ENCODE peak calls at places on chromosomes 12 and 14, in ten cellular contexts. H is fibroblast of lung, W is GM23338, V is IMR-90, Q is HepG2, N is HCT116, L is lower lobe of right lung, T is endothelial cell of umbilical vein, I is sigmoid colon, G is A549. U is an unnamed sample. For H3K4me1, the result is how much of the 10 kb centered on the place peaks cover.

GRCh38 chr14:95196268-95196667 is 38.9 kb upstream of the DICER1 start:
- DNase-seq in W (peak), G (peak), I (no peak), N (peak), H (no peak), T (no peak), Q (peak), V (no peak), L (no peak), U (no peak)

GRCh38 chr14:101113835-101114725 is 210.6 kb upstream of the RTL1 start:
- DNase-seq in L (no peak), I (peak), H (no peak), Q (no peak), G (no peak), W (no peak), N (no peak), V (no peak), T (no peak), U (no peak)

GRCh38 chr14:91323031-91323430 is 78.5 kb upstream of the GPR68 start:
- DNase-seq in T (no peak), W (no peak), I (no peak), L (no peak), H (no peak), Q (no peak), N (no peak), V (no peak), G (no peak), U (no peak)

GRCh38 chr14:65351493-65352224 is 60.9 kb upstream of the FUT8 start:
- DNase-seq in H (no peak), T (no peak), G (no peak), V (no peak), W (no peak), L (no peak), Q (no peak), N (no peak), I (no peak), U (no peak)

GRCh38 chr12:2198088-2198501 is 145.3 kb downstream of the CACNA1C start:
- DNase-seq in G (no peak), Q (no peak), N (peak), V (peak), H (peak), L (no peak), W (peak), T (no peak), I (peak), U (no peak)

GRCh38 chr12:97764700-97765099 is 302.1 kb downstream of the RMST start:
- DNase-seq in G (no peak), T (no peak), I (no peak), N (no peak), H (no peak), W (no peak), L (no peak), Q (peak), V (no peak), U (no peak)

GRCh38 chr12:89493650-89494302 is 30.8 kb downstream of the GALNT4 start:
- DNase-seq in W (no peak), H (no peak), T (no peak), Q (no peak), L (no peak), V (no peak), N (no peak), I (no peak), G (no peak), U (no peak)

GRCh38 chr12:75825686-75826085 is 205.9 kb downstream of the PHLDA1 start:
- DNase-seq in W (no peak), Q (no peak), I (no peak), T (no peak), H (peak), L (no peak), V (peak), G (no peak), N (peak), U (no peak)

GRCh38 chr14:105180598-105181528 is at the start of gene NUDT14:
- DNase-seq in N (peak), V (peak), H (peak), L (peak), T (peak), G (peak), Q (no peak), W (peak), I (no peak), U (peak)

GRCh38 chr12:121765573-121765972 is 27.9 kb downstream of the RHOF start:
- DNase-seq in H (peak), N (peak), L (no peak), T (no peak), Q (no peak), G (no peak), W (no peak), I (no peak), V (peak), U (no peak)

GRCh38 chr14:95830386-95830785 is 46.2 kb upstream of the TUNAR start:
- DNase-seq in T (no peak), Q (no peak), V (no peak), H (no peak), G (no peak), I (no peak), N (no peak), W (no peak), L (no peak), U (no peak)

GRCh38 chr14:91153360-91153759 is 39.5 kb downstream of the DGLUCY start:
- DNase-seq in G (no peak), H (no peak), Q (no peak), V (no peak), W (no peak), T (no peak), I (no peak), N (no peak), L (no peak), U (no peak)

GRCh38 chr14:68042591-68043210 is 223.1 kb downstream of the RAD51B start:
- DNase-seq in H (peak), W (no peak), T (no peak), L (no peak), Q (no peak), G (no peak), N (no peak), I (no peak), V (no peak), U (peak)

GRCh38 chr12:3200032-3200617 is 122.9 kb downstream of the TSPAN9 start:
- DNase-seq in W (peak), T (peak), H (peak), N (no peak), L (no peak), G (peak), V (peak), I (no peak), Q (no peak), U (peak)

GRCh38 chr14:89521988-89522387 is 105.0 kb upstream of the FOXN3 start:
- DNase-seq in T (no peak), V (no peak), H (no peak), Q (no peak), I (no peak), L (no peak), W (no peak), N (no peak), G (no peak), U (no peak)

DNA sequence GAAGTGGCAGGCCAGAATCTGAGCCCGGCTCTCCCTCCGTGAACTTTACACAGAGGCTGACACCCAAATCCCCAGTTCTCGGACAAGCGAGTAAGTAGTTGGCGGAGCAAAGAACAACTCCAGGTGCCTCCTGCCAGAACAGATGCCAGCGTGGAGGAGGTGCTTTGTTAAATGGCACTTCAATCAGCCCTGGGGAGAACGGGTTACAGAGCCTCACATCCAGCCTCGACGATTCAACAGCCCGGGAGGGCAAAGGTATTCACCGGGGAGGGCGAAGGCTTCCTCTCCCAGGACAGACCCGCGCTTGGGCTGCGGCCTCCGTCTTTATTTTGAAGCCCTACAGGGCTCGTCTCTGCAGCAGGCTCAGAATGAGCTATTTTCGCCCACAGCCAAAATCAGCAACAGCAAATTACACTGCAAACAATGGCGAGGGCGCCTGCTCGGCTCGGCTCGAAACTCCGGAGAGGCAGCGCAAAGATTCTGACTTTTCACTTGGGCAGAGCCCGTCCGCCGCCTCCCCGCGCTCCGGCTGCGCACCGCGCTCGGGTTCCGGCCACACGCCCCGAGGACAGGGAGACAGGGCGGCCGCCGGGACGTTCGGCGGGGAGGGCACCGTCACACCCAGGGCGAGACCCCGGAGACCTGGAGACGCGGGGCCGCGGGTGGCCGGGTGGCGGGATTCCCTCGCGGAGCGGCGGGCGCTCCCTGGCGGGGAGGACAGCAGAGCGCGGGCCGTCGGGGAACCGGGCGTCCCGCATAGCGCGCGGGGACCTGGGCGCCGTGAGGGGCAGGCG is 811 bp downstream of the TMCC3 start:
- DNase-seq in I (peak), G (peak), W (peak), T (peak), Q (no peak), V (peak), H (peak), N (no peak), L (peak), U (peak)
- TF ChIP-seq CTCF in I (peak), G (peak), W (no peak), T (peak), Q (peak), V (peak), H (peak), N (no peak), L (peak), U (no peak)

GRCh38 chr14:74567219-74567618 is 44.8 kb downstream of the LTBP2 start:
- DNase-seq in V (no peak), Q (no peak), G (no peak), T (no peak), I (no peak), W (no peak), N (no peak), H (no peak), L (no peak), U (no peak)
- H3K4me1 ChIP-seq in V (under half), Q (under half), G (half or more), T (under half), I (under half), W (under half), N (under half), H (half or more), L (half or more), U (half or more)

GRCh38 chr12:124411953-124412645 is 117.2 kb downstream of the RFLNA start:
- DNase-seq in Q (no peak), W (no peak), N (no peak), T (no peak), V (no peak), I (no peak), L (no peak), H (no peak), G (no peak), U (no peak)
- H3K27ac ChIP-seq in Q (no peak), W (peak), N (no peak), T (no peak), V (peak), I (peak), L (peak), H (peak), G (peak), U (peak)

GRCh38 chr14:32383337-32384009 is 54.4 kb downstream of the AKAP6 start:
- DNase-seq in Q (no peak), I (no peak), G (no peak), N (no peak), H (no peak), V (no peak), L (no peak), T (no peak), W (no peak), U (no peak)

GRCh38 chr14:32379447-32379846 is 50.3 kb downstream of the AKAP6 start:
- DNase-seq in V (no peak), N (no peak), H (no peak), Q (peak), G (no peak), W (no peak), T (no peak), L (no peak), I (no peak), U (no peak)

GRCh38 chr14:32381869-32382268 is 52.8 kb downstream of the AKAP6 start:
- DNase-seq in T (no peak), Q (no peak), V (no peak), G (no peak), N (no peak), L (no peak), H (no peak), W (no peak), I (no peak), U (no peak)

GRCh38 chr14:32384464-32384863 is 55.4 kb downstream of the AKAP6 start:
- DNase-seq in H (no peak), T (no peak), Q (no peak), N (no peak), W (no peak), L (no peak), I (no peak), G (no peak), V (no peak), U (no peak)

DNA sequence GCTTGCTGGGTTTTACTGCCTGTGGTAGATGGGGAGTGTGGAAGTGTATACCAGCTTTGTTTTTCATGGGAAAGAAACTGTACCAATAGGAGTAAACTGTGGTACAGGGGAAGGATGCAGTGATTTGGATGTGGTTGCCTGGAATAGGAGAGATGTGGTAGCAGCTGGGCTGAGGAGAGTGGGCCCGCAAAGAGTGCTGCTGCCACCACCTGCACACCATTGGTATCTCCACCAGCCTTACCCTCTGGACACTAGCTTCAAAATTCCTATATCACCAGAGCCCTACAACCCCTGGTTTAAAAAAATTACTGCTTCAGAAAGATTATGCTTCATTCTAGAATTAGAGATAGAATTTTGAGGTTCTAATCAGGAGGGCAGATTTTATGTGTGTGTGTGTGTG is 53.6 kb downstream of the AKAP6 start:
- DNase-seq in V (no peak), T (no peak), H (no peak), G (no peak), Q (no peak), N (no peak), L (no peak), W (peak), I (no peak), U (peak)
- TF ChIP-seq CTCF in V (peak), T (no peak), H (peak), G (peak), Q (peak), N (peak), L (no peak), W (peak), I (peak), U (no peak)

DNA sequence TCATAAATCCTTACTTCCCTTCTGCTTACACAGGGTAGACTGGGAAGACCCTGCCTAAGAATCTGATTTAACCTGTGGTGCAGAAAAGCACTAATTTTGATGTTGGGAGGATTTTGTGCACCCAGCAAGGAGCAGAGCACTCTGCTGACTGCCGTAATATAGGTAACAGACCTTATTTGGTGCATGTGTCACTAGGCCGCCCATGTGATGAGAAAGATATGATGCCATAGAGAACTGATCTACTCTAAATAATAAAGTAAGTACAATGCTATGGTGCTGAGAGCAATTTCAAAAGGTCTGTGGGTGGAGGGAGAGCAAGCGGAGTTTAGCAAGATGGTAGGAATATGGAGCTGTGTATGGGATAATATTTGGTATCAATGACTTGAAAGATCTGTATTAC is 1663.6 kb upstream of the SEL1L start:
- DNase-seq in V (no peak), I (no peak), G (no peak), W (no peak), T (no peak), L (no peak), N (no peak), Q (no peak), H (no peak), U (no peak)
- H3K4me1 ChIP-seq in V (under half), I (under half), G (under half), W (under half), T (under half), L (under half), N (under half), Q (under half), H (under half), U (under half)

GRCh38 chr12:81211306-81211705 is 133.4 kb downstream of the ACSS3 start:
- DNase-seq in W (no peak), G (no peak), I (no peak), H (no peak), T (no peak), V (no peak), Q (no peak), L (no peak), N (no peak), U (no peak)

GRCh38 chr12:81207173-81207572 is 129.3 kb downstream of the ACSS3 start:
- DNase-seq in T (no peak), H (no peak), I (no peak), W (peak), L (no peak), V (no peak), Q (no peak), N (no peak), G (no peak), U (no peak)

GRCh38 chr12:81206425-81206824 is 128.5 kb downstream of the ACSS3 start:
- DNase-seq in I (no peak), G (no peak), L (no peak), V (no peak), H (no peak), N (no peak), Q (no peak), W (peak), T (no peak), U (no peak)

GRCh38 chr12:81208193-81208946 is 130.5 kb downstream of the ACSS3 start:
- DNase-seq in T (peak), H (no peak), V (no peak), W (no peak), N (no peak), L (no peak), I (no peak), Q (peak), G (no peak), U (no peak)

GRCh38 chr12:81209001-81209400 is 131.1 kb downstream of the ACSS3 start:
- DNase-seq in T (peak), W (no peak), Q (peak), N (no peak), H (peak), I (no peak), V (peak), G (no peak), L (no peak), U (no peak)
- H3K27ac ChIP-seq in T (no peak), W (no peak), Q (peak), N (no peak), H (no peak), I (peak), V (no peak), G (no peak), L (no peak), U (no peak)

GRCh38 chr14:78673845-78674244 is 503.7 kb downstream of the NRXN3 start:
- DNase-seq in T (no peak), V (no peak), H (no peak), I (no peak), N (no peak), G (no peak), Q (no peak), L (no peak), W (no peak), U (no peak)
- TF ChIP-seq CTCF in T (no peak), V (no peak), H (no peak), I (no peak), N (no peak), G (no peak), Q (no peak), L (no peak), W (no peak), U (no peak)

GRCh38 chr12:107326237-107326636 is 232.9 kb upstream of the CRY1 start:
- DNase-seq in I (no peak), Q (no peak), H (no peak), V (no peak), W (no peak), G (no peak), T (no peak), N (no peak), L (no peak), U (no peak)
- H3K4me1 ChIP-seq in I (under half), Q (under half), H (under half), V (under half), W (under half), G (half or more), T (under half), N (under half), L (under half), U (under half)

GRCh38 chr12:130044991-130045621 is 117.2 kb upstream of the FZD10 start:
- DNase-seq in T (no peak), N (no peak), V (no peak), Q (peak), L (no peak), H (no peak), I (no peak), G (no peak), W (peak), U (no peak)

GRCh38 chr12:130049666-130050065 is 112.6 kb upstream of the FZD10 start:
- DNase-seq in Q (no peak), V (no peak), I (no peak), T (no peak), L (no peak), G (no peak), N (no peak), H (no peak), W (no peak), U (no peak)

GRCh38 chr12:130041983-130042812 is 120.1 kb upstream of the FZD10 start:
- DNase-seq in N (no peak), H (no peak), V (no peak), W (peak), I (no peak), G (peak), L (peak), Q (no peak), T (no peak), U (peak)

DNA sequence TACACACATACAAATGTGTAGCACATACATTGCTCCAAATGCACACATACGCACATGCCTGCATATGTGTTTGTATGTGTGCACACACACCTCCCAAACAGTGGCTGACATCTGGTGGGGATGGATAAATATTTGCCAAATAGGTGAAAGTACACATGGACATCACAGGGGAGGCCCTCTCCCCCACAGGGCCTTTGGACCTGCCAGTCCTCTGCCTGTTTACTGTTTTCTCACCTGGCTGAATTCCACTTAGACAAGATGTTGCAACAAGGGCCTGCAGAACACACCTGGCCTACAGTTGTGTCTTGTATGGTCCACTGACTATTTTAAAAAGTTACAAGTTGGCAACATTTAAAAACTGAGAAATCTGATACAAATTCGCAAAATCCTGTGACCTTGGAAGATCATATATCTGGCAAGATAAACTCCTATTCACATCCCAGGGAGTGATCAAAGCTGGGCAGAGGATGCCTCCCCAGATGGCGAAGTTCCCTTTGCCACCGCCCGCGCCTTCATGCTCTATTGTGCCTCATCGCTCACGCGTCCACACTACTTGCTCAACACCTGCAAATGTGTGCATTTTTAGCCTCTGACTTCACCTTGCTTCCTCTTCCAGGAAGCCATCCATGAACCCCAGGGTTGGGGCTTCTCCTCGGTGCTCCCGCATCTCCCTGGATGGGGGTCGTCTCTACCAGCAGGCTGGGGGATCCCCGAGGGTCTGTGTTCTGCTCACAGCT is 118.4 kb upstream of the FZD10 start:
- DNase-seq in Q (peak), V (no peak), N (no peak), W (no peak), H (no peak), T (no peak), L (no peak), G (no peak), I (no peak), U (no peak)
- H3K27ac ChIP-seq in Q (no peak), V (no peak), N (no peak), W (no peak), H (no peak), T (no peak), L (no peak), G (no peak), I (no peak), U (no peak)

DNA sequence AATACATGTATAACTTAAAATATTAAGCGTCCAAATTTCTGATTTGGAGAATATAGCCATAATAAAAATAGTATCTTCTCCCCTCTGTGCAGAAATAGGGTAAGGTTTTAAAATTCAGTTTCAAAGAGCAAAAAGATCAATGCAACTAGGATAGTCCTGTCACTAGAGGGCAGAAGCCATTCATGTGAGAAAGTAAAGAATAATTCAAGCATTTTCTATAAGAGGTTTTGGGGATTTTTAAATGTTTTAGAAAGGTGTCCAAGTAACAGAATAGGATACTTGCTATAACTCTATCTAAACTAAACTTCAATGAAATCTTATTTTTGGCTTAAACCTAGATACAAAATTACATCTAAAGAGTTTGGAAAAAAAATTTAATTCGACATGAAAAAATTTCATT is 50.3 kb downstream of the ADAMTS20 start:
- DNase-seq in V (peak), Q (peak), W (peak), H (peak), I (no peak), G (peak), N (peak), T (peak), L (no peak), U (no peak)
- TF ChIP-seq CTCF in V (peak), Q (peak), W (peak), H (peak), I (no peak), G (peak), N (peak), T (peak), L (no peak), U (no peak)